ENCODE peak calls at places on chromosome 11, in eight cellular contexts. L, I, C, G, F, O, N and B are unnamed samples.
A peak's percentile ranks its signal among the peaks of the same experiment; 100 is the strongest.

GRCh38 chr11:117202386-117203068 is 3.4 kb downstream of the TAGLN start:
- DNase-seq in L (no peak), I (no peak), C (no peak), G (no peak), F (no peak), O (no peak), N (no peak), B (no peak)

GRCh38 chr11:69320326-69320725 is 26.4 kb downstream of the MYEOV start:
- DNase-seq in L (no peak), I (no peak), C (no peak), G (peak; percentile 92), F (no peak), O (no peak), N (no peak), B (no peak)

GRCh38 chr11:821513-822371 is 3.0 kb downstream of the PNPLA2 start:
- DNase-seq in L (no peak), I (no peak), C (no peak), G (no peak), F (no peak), O (no peak), N (no peak), B (no peak)

GRCh38 chr11:24624432-24624831 is 127.6 kb downstream of the LUZP2 start:
- DNase-seq in L (no peak), I (no peak), C (no peak), G (no peak), F (no peak), O (no peak), N (no peak), B (no peak)

GRCh38 chr11:2265854-2266585 is 4.4 kb downstream of the ASCL2 start:
- DNase-seq in L (no peak), I (no peak), C (peak; percentile 7), G (no peak), F (peak; percentile 40), O (no peak), N (peak; percentile 3), B (no peak)

GRCh38 chr11:11291432-11292015 is 61.5 kb downstream of the CSNK2A3 start:
- DNase-seq in L (no peak), I (no peak), C (no peak), G (no peak), F (no peak), O (no peak), N (no peak), B (no peak)

GRCh38 chr11:119694334-119694733 is 34.7 kb downstream of the NECTIN1 start:
- DNase-seq in L (no peak), I (no peak), C (no peak), G (peak; percentile 30), F (peak; percentile 85), O (no peak), N (peak; percentile 39), B (no peak)

GRCh38 chr11:126661051-126661450 is 305.6 kb downstream of the ST3GAL4 start:
- DNase-seq in L (no peak), I (no peak), C (no peak), G (no peak), F (no peak), O (no peak), N (no peak), B (no peak)

GRCh38 chr11:100776212-100776896 is 89.3 kb downstream of the ARHGAP42 start:
- DNase-seq in L (no peak), I (no peak), C (peak; percentile 59), G (peak; percentile 99), F (peak; percentile 55), O (no peak), N (no peak), B (no peak)

GRCh38 chr11:33344611-33345010 is 87.4 kb downstream of the HIPK3 start:
- DNase-seq in L (no peak), I (no peak), C (no peak), G (no peak), F (no peak), O (no peak), N (no peak), B (no peak)

GRCh38 chr11:111870522-111870886 is 877 bp downstream of the ALG9 start:
- DNase-seq in L (no peak), I (no peak), C (no peak), G (no peak), F (no peak), O (no peak), N (no peak), B (no peak)

GRCh38 chr11:130189492-130190210 is 30.1 kb downstream of the ST14 start:
- DNase-seq in L (no peak), I (no peak), C (peak; percentile 35), G (no peak), F (peak; percentile 81), O (no peak), N (no peak), B (no peak)

GRCh38 chr11:119262668-119263351 is 54.1 kb downstream of the MCAM start:
- DNase-seq in L (no peak), I (no peak), C (no peak), G (peak; percentile 34), F (no peak), O (no peak), N (no peak), B (no peak)

GRCh38 chr11:70028147-70028855 is 49.8 kb upstream of the ANO1 start:
- DNase-seq in L (no peak), I (no peak), C (no peak), G (no peak), F (no peak), O (no peak), N (no peak), B (no peak)

GRCh38 chr11:6475936-6476335 is 2.2 kb upstream of the TRIM3 start:
- DNase-seq in L (no peak), I (no peak), C (no peak), G (no peak), F (no peak), O (no peak), N (no peak), B (no peak)

GRCh38 chr11:69949327-69949726 is 128.8 kb upstream of the ANO1 start:
- DNase-seq in L (no peak), I (no peak), C (peak; percentile 81), G (peak; percentile 98), F (peak; percentile 64), O (no peak), N (no peak), B (no peak)

GRCh38 chr11:117563556-117563955 is 233.5 kb downstream of the DSCAML1 start:
- DNase-seq in L (no peak), I (no peak), C (no peak), G (no peak), F (no peak), O (no peak), N (no peak), B (no peak)

GRCh38 chr11:47216141-47216798 is 1.5 kb downstream of the DDB2 start:
- DNase-seq in L (no peak), I (no peak), C (peak; percentile 38), G (peak; percentile 87), F (peak; percentile 70), O (peak; percentile 11), N (peak; percentile 51), B (peak; percentile 45)

GRCh38 chr11:41431784-41432183 is 27.7 kb downstream of the LRRC4C start:
- DNase-seq in L (no peak), I (no peak), C (no peak), G (peak; percentile 14), F (no peak), O (no peak), N (peak; percentile 6), B (no peak)

GRCh38 chr11:29171350-29171950 is 845.4 kb downstream of the KCNA4 start:
- DNase-seq in L (no peak), I (no peak), C (no peak), G (peak; percentile 18), F (no peak), O (no peak), N (no peak), B (no peak)

GRCh38 chr11:19350093-19350665 is 109.4 kb upstream of the E2F8 start:
- DNase-seq in L (no peak), I (no peak), C (no peak), G (no peak), F (no peak), O (no peak), N (no peak), B (no peak)

GRCh38 chr11:16791494-16791961 is 53.1 kb downstream of the C11orf58 start:
- DNase-seq in L (no peak), I (peak; percentile 62), C (peak; percentile 39), G (peak; percentile 97), F (no peak), O (no peak), N (no peak), B (no peak)

GRCh38 chr11:62665630-62666258 is 632 bp downstream of the CSKMT start:
- DNase-seq in L (no peak), I (no peak), C (peak; percentile 41), G (peak; percentile 58), F (peak; percentile 75), O (peak; percentile 44), N (peak; percentile 60), B (peak; percentile 65)

GRCh38 chr11:93633835-93634234 is 27.6 kb upstream of the CEP295 start:
- DNase-seq in L (no peak), I (no peak), C (no peak), G (no peak), F (no peak), O (no peak), N (no peak), B (no peak)

GRCh38 chr11:86740628-86741488 is 59.5 kb upstream of the PRSS23 start:
- DNase-seq in L (peak; percentile 2), I (peak; percentile 78), C (peak; percentile 69), G (peak; percentile 96), F (peak; percentile 51), O (no peak), N (no peak), B (no peak)

GRCh38 chr11:82980292-82980691 is 78.8 kb downstream of the DDIAS start:
- DNase-seq in L (no peak), I (peak; percentile 25), C (no peak), G (peak; percentile 91), F (no peak), O (no peak), N (no peak), B (no peak)

GRCh38 chr11:95154514-95154913 is 64.9 kb downstream of the ENDOD1 start:
- DNase-seq in L (peak; percentile 52), I (no peak), C (peak; percentile 48), G (peak; percentile 68), F (peak; percentile 84), O (no peak), N (peak; percentile 77), B (peak; percentile 57)

GRCh38 chr11:69221086-69221485 is 65.4 kb downstream of the SMIM38 start:
- DNase-seq in L (no peak), I (no peak), C (no peak), G (no peak), F (no peak), O (no peak), N (no peak), B (no peak)

GRCh38 chr11:75506827-75507226 is 18.9 kb downstream of the GDPD5 start:
- DNase-seq in L (no peak), I (no peak), C (no peak), G (no peak), F (no peak), O (no peak), N (no peak), B (no peak)

GRCh38 chr11:68338041-68338800 is 25.8 kb downstream of the LRP5 start:
- DNase-seq in L (no peak), I (peak; percentile 56), C (no peak), G (no peak), F (no peak), O (no peak), N (no peak), B (no peak)